ENCODE peak calls at places on chromosomes 2 and 18, in eight cellular contexts. One of them, this sample, is unnamed.

GRCh38 chr2:237692601-237693079 is 65.3 kb downstream of the LRRFIP1 start:
- DNase-seq in HepG2: no peak
- DNase-seq in A549: peak; percentile 39
- DNase-seq in esophagus muscularis mucosa: no peak
- DNase-seq in K562: peak; percentile 47
- DNase-seq in sigmoid colon: peak; percentile 85
- DNase-seq in suprapubic skin: peak; percentile 85
- DNase-seq in stomach: no peak
- DNase-seq in this sample: peak; percentile 54

GRCh38 chr18:75173125-75173432 is 35.9 kb downstream of the PTGR3 start:
- DNase-seq in HepG2: peak; percentile 35
- DNase-seq in A549: no peak
- DNase-seq in esophagus muscularis mucosa: peak; percentile 89
- DNase-seq in K562: peak; percentile 16
- DNase-seq in sigmoid colon: no peak
- DNase-seq in suprapubic skin: no peak
- DNase-seq in stomach: no peak
- DNase-seq in this sample: no peak

GRCh38 chr2:147482111-147482510 is 362.7 kb upstream of the ACVR2A start:
- DNase-seq in HepG2: no peak
- DNase-seq in A549: no peak
- DNase-seq in esophagus muscularis mucosa: no peak
- DNase-seq in K562: no peak
- DNase-seq in sigmoid colon: no peak
- DNase-seq in suprapubic skin: no peak
- DNase-seq in stomach: no peak
- DNase-seq in this sample: no peak

GRCh38 chr2:151381266-151381665 is 23.9 kb downstream of the TNFAIP6 start:
- DNase-seq in HepG2: no peak
- DNase-seq in A549: no peak
- DNase-seq in esophagus muscularis mucosa: no peak
- DNase-seq in K562: no peak
- DNase-seq in sigmoid colon: no peak
- DNase-seq in suprapubic skin: no peak
- DNase-seq in stomach: no peak
- DNase-seq in this sample: no peak

GRCh38 chr2:232655392-232655791 is 22.0 kb downstream of the EFHD1 start:
- DNase-seq in HepG2: no peak
- DNase-seq in A549: no peak
- DNase-seq in esophagus muscularis mucosa: no peak
- DNase-seq in K562: no peak
- DNase-seq in sigmoid colon: no peak
- DNase-seq in suprapubic skin: no peak
- DNase-seq in stomach: peak; percentile 30
- DNase-seq in this sample: no peak

GRCh38 chr2:219596954-219597551 is 604 bp upstream of the STK11IP start:
- DNase-seq in HepG2: peak; percentile 61
- DNase-seq in A549: no peak
- DNase-seq in esophagus muscularis mucosa: no peak
- DNase-seq in K562: no peak
- DNase-seq in sigmoid colon: no peak
- DNase-seq in suprapubic skin: no peak
- DNase-seq in stomach: no peak
- DNase-seq in this sample: no peak

GRCh38 chr2:196482119-196483065 is 157.1 kb upstream of the CCDC150 start:
- DNase-seq in HepG2: no peak
- DNase-seq in A549: no peak
- DNase-seq in esophagus muscularis mucosa: no peak
- DNase-seq in K562: no peak
- DNase-seq in sigmoid colon: no peak
- DNase-seq in suprapubic skin: no peak
- DNase-seq in stomach: no peak
- DNase-seq in this sample: no peak

GRCh38 chr2:209642146-209642815 is 129.4 kb upstream of the UNC80 start:
- DNase-seq in HepG2: no peak
- DNase-seq in A549: no peak
- DNase-seq in esophagus muscularis mucosa: no peak
- DNase-seq in K562: no peak
- DNase-seq in sigmoid colon: no peak
- DNase-seq in suprapubic skin: no peak
- DNase-seq in stomach: no peak
- DNase-seq in this sample: no peak

GRCh38 chr2:26011990-26012856 is 21.7 kb upstream of the RAB10 start:
- DNase-seq in HepG2: peak; percentile 94
- DNase-seq in A549: peak; percentile 100
- DNase-seq in esophagus muscularis mucosa: no peak
- DNase-seq in K562: peak; percentile 54
- DNase-seq in sigmoid colon: peak; percentile 66
- DNase-seq in suprapubic skin: no peak
- DNase-seq in stomach: peak; percentile 80
- DNase-seq in this sample: peak; percentile 63

GRCh38 chr18:54240629-54241107 is 16.2 kb upstream of the MBD2 start:
- DNase-seq in HepG2: no peak
- DNase-seq in A549: no peak
- DNase-seq in esophagus muscularis mucosa: no peak
- DNase-seq in K562: no peak
- DNase-seq in sigmoid colon: no peak
- DNase-seq in suprapubic skin: no peak
- DNase-seq in stomach: no peak
- DNase-seq in this sample: no peak

GRCh38 chr2:27988718-27989117 is 98.2 kb downstream of the BABAM2 start:
- DNase-seq in HepG2: no peak
- DNase-seq in A549: no peak
- DNase-seq in esophagus muscularis mucosa: no peak
- DNase-seq in K562: no peak
- DNase-seq in sigmoid colon: no peak
- DNase-seq in suprapubic skin: no peak
- DNase-seq in stomach: no peak
- DNase-seq in this sample: no peak

GRCh38 chr2:23622966-23623665 is 238.1 kb downstream of the KLHL29 start:
- DNase-seq in HepG2: no peak
- DNase-seq in A549: no peak
- DNase-seq in esophagus muscularis mucosa: no peak
- DNase-seq in K562: no peak
- DNase-seq in sigmoid colon: peak; percentile 57
- DNase-seq in suprapubic skin: no peak
- DNase-seq in stomach: no peak
- DNase-seq in this sample: no peak

GRCh38 chr2:98020992-98021713 is 25.4 kb upstream of the TMEM131 start:
- DNase-seq in HepG2: no peak
- DNase-seq in A549: no peak
- DNase-seq in esophagus muscularis mucosa: peak; percentile 34
- DNase-seq in K562: no peak
- DNase-seq in sigmoid colon: no peak
- DNase-seq in suprapubic skin: no peak
- DNase-seq in stomach: no peak
- DNase-seq in this sample: peak; percentile 82

GRCh38 chr18:51149605-51150429 is 47.7 kb downstream of the MEX3C start:
- DNase-seq in HepG2: no peak
- DNase-seq in A549: peak; percentile 37
- DNase-seq in esophagus muscularis mucosa: peak; percentile 17
- DNase-seq in K562: no peak
- DNase-seq in sigmoid colon: no peak
- DNase-seq in suprapubic skin: no peak
- DNase-seq in stomach: no peak
- DNase-seq in this sample: no peak

GRCh38 chr18:59951591-59951990 is 51.8 kb downstream of the PMAIP1 start:
- DNase-seq in HepG2: no peak
- DNase-seq in A549: no peak
- DNase-seq in esophagus muscularis mucosa: no peak
- DNase-seq in K562: no peak
- DNase-seq in sigmoid colon: no peak
- DNase-seq in suprapubic skin: no peak
- DNase-seq in stomach: no peak
- DNase-seq in this sample: no peak
- H3K27ac ChIP-seq in HepG2: no peak overlapping the region
- H3K27ac ChIP-seq in A549: no peak overlapping the region
- H3K27ac ChIP-seq in esophagus muscularis mucosa: no peak overlapping the region
- H3K27ac ChIP-seq in K562: no peak overlapping the region
- H3K27ac ChIP-seq in sigmoid colon: no peak overlapping the region
- H3K27ac ChIP-seq in suprapubic skin: peak overlapping the region; percentile 48
- H3K27ac ChIP-seq in stomach: no peak overlapping the region
- H3K27ac ChIP-seq in this sample: no peak overlapping the region

GRCh38 chr2:234680688-234681050 is 183.8 kb upstream of the ARL4C start:
- DNase-seq in HepG2: no peak
- DNase-seq in A549: no peak
- DNase-seq in esophagus muscularis mucosa: no peak
- DNase-seq in K562: no peak
- DNase-seq in sigmoid colon: no peak
- DNase-seq in suprapubic skin: no peak
- DNase-seq in stomach: no peak
- DNase-seq in this sample: no peak

GRCh38 chr2:234679151-234679765 is 182.4 kb upstream of the ARL4C start:
- DNase-seq in HepG2: no peak
- DNase-seq in A549: no peak
- DNase-seq in esophagus muscularis mucosa: peak; percentile 79
- DNase-seq in K562: no peak
- DNase-seq in sigmoid colon: no peak
- DNase-seq in suprapubic skin: peak; percentile 16
- DNase-seq in stomach: no peak
- DNase-seq in this sample: no peak

GRCh38 chr2:234682492-234683228 is 185.8 kb upstream of the ARL4C start:
- DNase-seq in HepG2: peak; percentile 41
- DNase-seq in A549: no peak
- DNase-seq in esophagus muscularis mucosa: peak; percentile 64
- DNase-seq in K562: no peak
- DNase-seq in sigmoid colon: no peak
- DNase-seq in suprapubic skin: peak; percentile 31
- DNase-seq in stomach: no peak
- DNase-seq in this sample: no peak

GRCh38 chr2:234679766-234680687 is 183.1 kb upstream of the ARL4C start:
- DNase-seq in HepG2: peak; percentile 98
- DNase-seq in A549: peak; percentile 91
- DNase-seq in esophagus muscularis mucosa: peak; percentile 93
- DNase-seq in K562: no peak
- DNase-seq in sigmoid colon: peak; percentile 89
- DNase-seq in suprapubic skin: peak; percentile 81
- DNase-seq in stomach: peak; percentile 55
- DNase-seq in this sample: peak; percentile 45

GRCh38 chr2:234681206-234681605 is 184.3 kb upstream of the ARL4C start:
- DNase-seq in HepG2: no peak
- DNase-seq in A549: no peak
- DNase-seq in esophagus muscularis mucosa: peak; percentile 7
- DNase-seq in K562: no peak
- DNase-seq in sigmoid colon: no peak
- DNase-seq in suprapubic skin: no peak
- DNase-seq in stomach: no peak
- DNase-seq in this sample: no peak
- TF ChIP-seq EP300 in HepG2: no peak
- TF ChIP-seq EP300 in A549: no peak
- TF ChIP-seq EP300 in esophagus muscularis mucosa: no peak
- TF ChIP-seq EP300 in K562: no peak
- TF ChIP-seq EP300 in sigmoid colon: no peak
- TF ChIP-seq EP300 in suprapubic skin: no peak
- TF ChIP-seq EP300 in stomach: no peak
- TF ChIP-seq EP300 in this sample: no peak

DNA sequence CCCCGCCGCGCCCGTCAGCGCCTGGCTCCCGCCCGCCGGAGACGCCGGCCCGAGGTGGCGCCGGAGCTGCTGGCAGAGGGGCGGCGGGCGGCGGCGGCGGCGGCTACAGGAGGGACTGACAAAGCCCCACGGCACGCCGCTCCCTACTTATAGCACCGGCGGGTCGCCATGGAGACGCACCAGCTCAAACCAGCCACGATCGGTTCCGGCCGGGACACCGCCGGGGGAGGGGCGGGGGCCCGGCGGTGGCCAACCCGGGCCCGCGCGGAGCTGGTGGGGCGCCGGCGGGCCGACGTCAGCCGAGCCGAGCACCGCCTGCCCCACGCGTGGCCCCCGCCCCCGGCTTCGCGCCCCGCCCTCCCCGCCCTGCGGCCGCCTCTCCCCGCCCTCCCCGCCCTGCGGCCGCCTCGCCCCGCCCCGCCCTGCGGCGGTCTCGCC is at the start of gene ODC1:
- DNase-seq in HepG2: peak; percentile 88
- DNase-seq in A549: peak; percentile 93
- DNase-seq in esophagus muscularis mucosa: peak; percentile 98
- DNase-seq in K562: peak; percentile 98
- DNase-seq in sigmoid colon: peak; percentile 97
- DNase-seq in suprapubic skin: peak; percentile 95
- DNase-seq in stomach: peak; percentile 97
- DNase-seq in this sample: peak; percentile 96
- TF ChIP-seq POLR2A in HepG2: no peak
- TF ChIP-seq POLR2A in A549: peak; percentile 59
- TF ChIP-seq POLR2A in esophagus muscularis mucosa: no peak
- TF ChIP-seq POLR2A in K562: no peak
- TF ChIP-seq POLR2A in sigmoid colon: no peak
- TF ChIP-seq POLR2A in suprapubic skin: peak; percentile 77
- TF ChIP-seq POLR2A in stomach: no peak
- TF ChIP-seq POLR2A in this sample: no peak

DNA sequence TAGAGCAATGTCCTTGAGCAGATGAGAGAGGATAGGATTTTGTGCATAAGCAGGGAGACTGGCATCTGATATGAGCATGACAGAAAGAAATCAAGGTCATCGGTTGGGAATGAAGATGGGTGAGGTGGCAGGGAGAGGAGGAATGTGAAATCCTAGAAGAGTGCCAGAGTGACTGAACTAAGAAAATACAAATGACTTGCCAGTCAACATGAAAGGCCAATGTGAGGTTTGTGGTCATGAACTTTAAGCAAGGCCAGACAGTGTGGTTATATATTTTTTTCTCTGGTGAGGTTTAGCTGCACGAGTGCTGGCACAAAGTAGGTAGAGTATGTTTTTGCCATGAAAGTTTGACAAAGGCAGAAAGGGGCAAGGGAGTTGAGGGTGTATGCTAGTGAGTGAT is 21.2 kb downstream of the QPCT start:
- DNase-seq in HepG2: no peak
- DNase-seq in A549: no peak
- DNase-seq in esophagus muscularis mucosa: peak; percentile 29
- DNase-seq in K562: no peak
- DNase-seq in sigmoid colon: no peak
- DNase-seq in suprapubic skin: no peak
- DNase-seq in stomach: no peak
- DNase-seq in this sample: no peak
- H3K27ac ChIP-seq in HepG2: no peak overlapping the region
- H3K27ac ChIP-seq in A549: no peak overlapping the region
- H3K27ac ChIP-seq in esophagus muscularis mucosa: no peak overlapping the region
- H3K27ac ChIP-seq in K562: no peak overlapping the region
- H3K27ac ChIP-seq in sigmoid colon: no peak overlapping the region
- H3K27ac ChIP-seq in suprapubic skin: no peak overlapping the region
- H3K27ac ChIP-seq in stomach: no peak overlapping the region
- H3K27ac ChIP-seq in this sample: no peak overlapping the region